ENCODE peak calls at places on chromosomes 3 and 15, in four cellular contexts. H is RWPE2, V is brain microvascular endothelial cell, K is cardiac fibroblast. L is an unnamed sample.

GRCh38 chr3:63753995-63754394 is 65.1 kb upstream of the C3orf49 start:
- DNase-seq in H (no peak), V (no peak), K (no peak), L (no peak)

GRCh38 chr3:134854285-134854684 is 59.2 kb downstream of the EPHB1 start:
- DNase-seq in H (no peak), V (no peak), K (no peak), L (no peak)

GRCh38 chr15:37084602-37085001 is 15.7 kb downstream of the MEIS2 start:
- DNase-seq in H (no peak), V (no peak), K (no peak), L (no peak)

GRCh38 chr3:61224823-61225222 is 26.4 kb downstream of the FHIT start:
- DNase-seq in H (no peak), V (no peak), K (no peak), L (no peak)

GRCh38 chr3:152270944-152271343 is 2.2 kb downstream of the MBNL1 start:
- DNase-seq in H (no peak), V (no peak), K (no peak), L (no peak)

GRCh38 chr3:55458398-55458797 is 28.7 kb downstream of the WNT5A start:
- DNase-seq in H (no peak), V (no peak), K (no peak), L (no peak)

GRCh38 chr15:55683366-55683765 is 59.6 kb downstream of the PRTG start:
- DNase-seq in H (no peak), V (no peak), K (peak), L (no peak)

GRCh38 chr15:50594311-50594710 is 47.8 kb upstream of the USP50 start:
- DNase-seq in H (no peak), V (no peak), K (no peak), L (no peak)

GRCh38 chr3:69013256-69014021 is at the start of gene EOGT:
- DNase-seq in H (peak), V (peak), K (peak), L (peak)

GRCh38 chr15:51367322-51367976 is 26.0 kb downstream of the GLDN start:
- DNase-seq in H (no peak), V (no peak), K (no peak), L (peak)

GRCh38 chr15:78280289-78281072 is 16.1 kb downstream of the DNAJA4 start:
- DNase-seq in H (no peak), V (no peak), K (no peak), L (no peak)

GRCh38 chr3:47412453-47412756 is 31.6 kb downstream of the PTPN23 start:
- DNase-seq in H (no peak), V (no peak), K (no peak), L (no peak)

GRCh38 chr3:11000528-11000927 is 8.0 kb downstream of the SLC6A1 start:
- DNase-seq in H (no peak), V (no peak), K (no peak), L (no peak)

GRCh38 chr3:78204977-78205376 is 1165.1 kb downstream of the ROBO2 start:
- DNase-seq in H (no peak), V (peak), K (peak), L (peak)

GRCh38 chr15:97317163-97317562 is 643.3 kb upstream of the ARRDC4 start:
- DNase-seq in H (no peak), V (no peak), K (no peak), L (no peak)

GRCh38 chr15:47806008-47806407 is 88.7 kb downstream of the SEMA6D start:
- DNase-seq in H (no peak), V (no peak), K (no peak), L (no peak)

GRCh38 chr15:27017168-27017809 is 46.3 kb downstream of the GABRG3 start:
- DNase-seq in H (no peak), V (peak), K (peak), L (peak)

GRCh38 chr15:60528530-60528929 is 49.6 kb upstream of the ICE2 start:
- DNase-seq in H (no peak), V (peak), K (peak), L (no peak)

GRCh38 chr3:120762575-120762974 is 20.0 kb downstream of the GTF2E1 start:
- DNase-seq in H (no peak), V (no peak), K (peak), L (no peak)

GRCh38 chr15:63501256-63502089 is 2.9 kb upstream of the USP3 start:
- DNase-seq in H (peak), V (peak), K (peak), L (no peak)

GRCh38 chr15:91456251-91456718 is 356.2 kb downstream of the SV2B start:
- DNase-seq in H (peak), V (peak), K (peak), L (peak)

GRCh38 chr3:186182850-186183249 is 74.0 kb upstream of the ETV5 start:
- DNase-seq in H (no peak), V (no peak), K (no peak), L (no peak)

GRCh38 chr15:90266061-90266431 is 574 bp downstream of the NGRN start:
- DNase-seq in H (no peak), V (peak), K (peak), L (no peak)

DNA sequence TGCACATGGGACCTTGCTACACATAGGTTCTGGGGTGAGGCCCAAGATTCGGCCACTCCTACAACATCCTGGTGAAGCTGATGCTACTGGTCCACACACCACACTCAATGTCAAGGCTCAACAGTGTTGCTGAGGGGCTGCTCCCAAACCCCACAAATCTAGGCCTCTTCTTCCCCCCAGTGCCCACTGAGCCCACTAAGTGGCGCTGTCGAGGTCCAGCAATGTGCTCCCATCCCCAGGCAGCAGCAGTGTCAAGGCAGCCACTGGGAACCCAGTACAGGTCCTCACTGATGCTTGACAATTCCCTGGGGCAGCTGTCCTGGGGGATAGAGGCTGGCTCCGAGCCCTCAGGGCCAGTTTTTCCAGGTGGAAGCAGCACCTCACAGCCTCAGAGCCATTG is 21.5 kb downstream of the SCN5A start:
- DNase-seq in H (no peak), V (peak), K (peak), L (no peak)
- TF ChIP-seq CTCF in H (peak), V (peak), K (peak), L (peak)

GRCh38 chr3:7292362-7292761 is 431.4 kb downstream of the GRM7 start:
- DNase-seq in H (no peak), V (no peak), K (no peak), L (no peak)

GRCh38 chr3:7293286-7293685 is 432.4 kb downstream of the GRM7 start:
- DNase-seq in H (no peak), V (no peak), K (no peak), L (no peak)

GRCh38 chr3:7288133-7288532 is 427.2 kb downstream of the GRM7 start:
- DNase-seq in H (no peak), V (no peak), K (no peak), L (no peak)

GRCh38 chr3:7289113-7289512 is 428.2 kb downstream of the GRM7 start:
- DNase-seq in H (no peak), V (no peak), K (peak), L (no peak)

DNA sequence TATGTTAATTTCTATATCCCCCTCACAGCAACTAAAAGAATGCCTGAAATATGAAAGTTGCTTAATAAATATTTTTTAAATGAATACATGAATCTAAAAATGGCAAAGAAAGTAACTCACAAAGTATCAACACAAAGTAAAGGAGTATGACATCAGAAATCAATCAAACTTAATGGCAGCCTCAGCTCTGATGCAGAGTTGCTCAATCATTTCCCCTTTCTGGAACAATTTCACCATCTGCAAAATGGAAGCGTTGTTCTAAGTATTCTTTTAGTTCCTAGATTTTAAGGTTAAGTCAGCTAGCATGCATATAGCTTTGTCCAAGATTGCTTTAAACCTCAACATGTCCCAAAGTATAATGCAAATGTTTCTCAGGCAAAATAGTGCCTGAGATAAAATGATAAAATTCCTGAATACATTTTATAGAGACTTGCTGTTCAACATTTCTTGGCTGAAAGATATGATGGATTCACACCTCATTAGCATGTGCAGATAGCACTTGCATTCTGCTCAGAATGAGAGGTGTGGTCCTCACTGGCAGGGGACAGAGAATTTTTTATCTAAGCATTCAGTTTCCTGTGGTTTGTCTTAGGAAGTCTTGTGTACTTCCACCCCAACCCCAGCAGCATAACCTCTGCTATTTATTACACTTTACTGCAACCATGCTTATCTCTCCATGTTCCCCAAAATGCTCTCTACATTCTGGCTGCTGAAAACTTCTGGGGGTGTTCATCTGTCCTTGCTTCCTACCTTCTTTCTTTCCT is 429.3 kb downstream of the GRM7 start:
- DNase-seq in H (no peak), V (no peak), K (peak), L (no peak)
- H3K4me3 ChIP-seq in H (no peak), V (no peak), K (no peak), L (no peak)

GRCh38 chr3:138348107-138348949 is at the start of gene MRAS:
- DNase-seq in H (no peak), V (peak), K (peak), L (no peak)
- TF ChIP-seq CTCF in H (peak), V (peak), K (no peak), L (peak)

GRCh38 chr3:128488636-128488994 is 4.4 kb downstream of the GATA2 start:
- DNase-seq in H (no peak), V (no peak), K (no peak), L (no peak)

GRCh38 chr3:128488995-128489859 is 3.8 kb downstream of the GATA2 start:
- DNase-seq in H (no peak), V (no peak), K (peak), L (no peak)

GRCh38 chr3:128490650-128491070 is 2.3 kb downstream of the GATA2 start:
- DNase-seq in H (no peak), V (no peak), K (no peak), L (no peak)

GRCh38 chr3:128491071-128491899 is 1.7 kb downstream of the GATA2 start:
- DNase-seq in H (peak), V (no peak), K (no peak), L (no peak)

DNA sequence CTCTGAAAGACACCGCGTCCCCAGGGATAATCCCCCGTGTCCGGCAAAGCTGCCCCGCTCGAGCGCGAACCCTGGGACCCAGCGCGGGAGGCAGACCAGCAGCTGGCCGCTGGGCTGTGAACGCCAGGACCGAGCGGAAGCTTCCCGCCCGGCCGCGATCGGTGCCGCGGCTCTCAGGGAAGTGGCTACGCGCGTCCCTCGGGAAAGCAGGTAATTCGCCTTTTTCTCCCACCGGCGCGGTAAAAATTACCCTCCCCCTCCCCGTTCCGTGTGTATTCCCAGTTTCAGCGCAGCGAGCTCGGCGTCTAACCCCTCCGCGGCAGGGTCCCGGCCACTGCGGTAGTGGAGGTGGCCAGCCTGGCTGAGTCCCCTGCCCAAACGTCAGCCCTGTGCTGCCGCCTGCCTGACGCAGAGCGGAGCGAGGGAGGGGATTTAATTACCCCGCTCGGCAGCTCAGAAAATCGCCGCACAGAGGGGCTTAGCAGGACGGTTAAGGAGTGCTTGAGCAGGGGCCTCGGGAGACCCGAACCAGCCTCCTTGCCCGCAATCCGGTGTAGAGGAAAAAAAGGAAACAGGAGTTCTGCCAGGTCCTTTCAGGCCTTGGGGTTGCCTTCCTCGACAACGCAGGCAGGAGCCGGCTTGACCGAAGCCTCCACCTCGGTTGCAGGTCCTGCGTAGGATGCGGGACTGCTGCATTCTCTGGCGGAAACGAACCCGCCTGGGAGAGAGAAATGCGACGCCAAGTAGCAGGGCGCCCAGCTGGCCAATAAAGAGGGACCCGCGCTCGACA is 2.9 kb downstream of the GATA2 start:
- DNase-seq in H (peak), V (no peak), K (peak), L (no peak)
- H3K4me3 ChIP-seq in H (peak), V (no peak), K (peak), L (peak)

GRCh38 chr3:194485876-194486539 is 794 bp downstream of the ATP13A3 start:
- DNase-seq in H (no peak), V (no peak), K (peak), L (no peak)
- TF ChIP-seq CTCF in H (peak), V (peak), K (peak), L (peak)

DNA sequence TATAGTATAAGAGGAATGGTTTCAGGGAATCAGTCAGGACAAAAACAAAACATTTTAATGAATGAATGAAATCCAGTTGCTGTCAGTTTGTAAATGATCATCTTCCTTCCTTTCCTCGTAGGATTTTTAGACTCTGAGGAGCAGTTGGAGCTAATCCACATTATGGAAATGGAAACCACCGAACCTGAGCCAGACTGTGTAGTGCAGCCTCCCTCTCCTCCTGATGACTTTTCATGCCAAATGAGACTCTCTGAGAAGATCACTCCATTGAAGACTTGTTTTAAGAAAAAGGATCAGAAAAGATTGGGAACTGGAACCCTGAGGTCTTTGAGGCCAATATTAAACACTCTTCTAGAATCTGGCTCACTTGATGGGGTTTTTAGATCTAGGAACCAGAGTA is 3.1 kb downstream of the TIPARP start:
- DNase-seq in H (no peak), V (no peak), K (no peak), L (no peak)
- H3K4me3 ChIP-seq in H (peak), V (no peak), K (no peak), L (no peak)